ENCODE peak calls at places on chromosomes 16 and 17, in four cellular contexts. C is fibroblast of mammary gland, S is AG10803, H is B cell. T is an unnamed sample.

GRCh38 chr17:76139801-76140660 is 1.0 kb downstream of the FOXJ1 start:
- DNase-seq in C (peak), S (no peak), H (peak), T (no peak)

GRCh38 chr17:62206550-62206949 is 141.5 kb upstream of the MED13 start:
- DNase-seq in C (no peak), S (no peak), H (no peak), T (no peak)

GRCh38 chr17:81890447-81891302 is 711 bp downstream of the ALYREF start:
- DNase-seq in C (no peak), S (no peak), H (peak), T (no peak)

GRCh38 chr17:83154311-83155127 is 75.1 kb downstream of the METRNL start:
- DNase-seq in C (no peak), S (no peak), H (no peak), T (no peak)

GRCh38 chr16:3003582-3004270 is 9.0 kb upstream of the CLDN9 start:
- DNase-seq in C (peak), S (peak), H (peak), T (peak)

GRCh38 chr16:57422026-57422944 is 17.7 kb downstream of the CCL17 start:
- DNase-seq in C (peak), S (peak), H (no peak), T (peak)

GRCh38 chr17:50683434-50684287 is 24.1 kb downstream of the ANKRD40 start:
- DNase-seq in C (no peak), S (no peak), H (no peak), T (no peak)

GRCh38 chr17:4544656-4545216 is 10.4 kb downstream of the MYBBP1A start:
- DNase-seq in C (no peak), S (no peak), H (no peak), T (no peak)

GRCh38 chr16:87761020-87761506 is 4.7 kb downstream of the KLHDC4 start:
- DNase-seq in C (no peak), S (no peak), H (no peak), T (no peak)

GRCh38 chr17:57861737-57862409 is 12.0 kb upstream of the MRPS23 start:
- DNase-seq in C (peak), S (peak), H (peak), T (no peak)

GRCh38 chr16:20956319-20956718 is 55.7 kb downstream of the LYRM1 start:
- DNase-seq in C (peak), S (peak), H (no peak), T (no peak)

GRCh38 chr17:82892869-82893565 is 53.2 kb upstream of the ZNF750 start:
- DNase-seq in C (no peak), S (no peak), H (peak), T (no peak)

GRCh38 chr17:61410555-61411089 is 11.0 kb downstream of the TBX2 start:
- DNase-seq in C (peak), S (peak), H (peak), T (peak)

GRCh38 chr16:20348365-20349185 is 3.9 kb downstream of the UMOD start:
- DNase-seq in C (no peak), S (no peak), H (peak), T (no peak)

GRCh38 chr17:18235743-18236256 is 10.4 kb downstream of the LLGL1 start:
- DNase-seq in C (peak), S (peak), H (no peak), T (peak)

GRCh38 chr17:48954300-48954755 is 9.7 kb upstream of the SNF8 start:
- DNase-seq in C (peak), S (peak), H (no peak), T (peak)

GRCh38 chr16:77271532-77272426 is 72.6 kb downstream of the SYCE1L start:
- DNase-seq in C (no peak), S (no peak), H (no peak), T (no peak)

GRCh38 chr16:24609740-24610420 is 70.5 kb downstream of the RBBP6 start:
- DNase-seq in C (peak), S (peak), H (peak), T (peak)

GRCh38 chr17:31739300-31739699 is 119.7 kb downstream of the COPRS start:
- DNase-seq in C (peak), S (peak), H (no peak), T (no peak)

GRCh38 chr17:38701504-38702165 is 3.4 kb upstream of the MLLT6 start:
- DNase-seq in C (peak), S (peak), H (peak), T (peak)

GRCh38 chr17:35080536-35080935 is 17.0 kb upstream of the RFFL start:
- DNase-seq in C (no peak), S (no peak), H (no peak), T (no peak)

GRCh38 chr17:3802461-3803307 is 1.7 kb upstream of the ITGAE start:
- DNase-seq in C (peak), S (peak), H (no peak), T (peak)

GRCh38 chr17:31598921-31599571 is 207.6 kb downstream of the RAB11FIP4 start:
- DNase-seq in C (no peak), S (no peak), H (no peak), T (no peak)

GRCh38 chr16:58299757-58300349 is 5.0 kb upstream of the PRSS54 start:
- DNase-seq in C (peak), S (peak), H (no peak), T (no peak)

GRCh38 chr17:5821057-5821456 is 236.7 kb upstream of the NLRP1 start:
- DNase-seq in C (no peak), S (peak), H (no peak), T (peak)

GRCh38 chr16:28106467-28106866 is 43.0 kb upstream of the GSG1L start:
- DNase-seq in C (no peak), S (no peak), H (no peak), T (no peak)

GRCh38 chr17:56699186-56699895 is 105.8 kb downstream of the NOG start:
- DNase-seq in C (peak), S (peak), H (no peak), T (peak)

GRCh38 chr16:30887927-30888326 is 6.0 kb downstream of the BCL7C start:
- DNase-seq in C (no peak), S (no peak), H (no peak), T (no peak)

GRCh38 chr17:79664925-79665738 is 54.3 kb upstream of the RBFOX3 start:
- DNase-seq in C (peak), S (peak), H (no peak), T (no peak)

GRCh38 chr16:82629441-82630027 is 2.8 kb downstream of the CDH13 start:
- DNase-seq in C (peak), S (peak), H (no peak), T (peak)

GRCh38 chr17:41796066-41796895 is 9.8 kb upstream of the JUP start:
- DNase-seq in C (no peak), S (no peak), H (no peak), T (no peak)

GRCh38 chr17:41792835-41793748 is 6.6 kb upstream of the JUP start:
- DNase-seq in C (no peak), S (no peak), H (no peak), T (no peak)

GRCh38 chr17:41794603-41794975 is 8.1 kb upstream of the JUP start:
- DNase-seq in C (no peak), S (no peak), H (no peak), T (no peak)

GRCh38 chr17:41797377-41797776 is 10.9 kb upstream of the JUP start:
- DNase-seq in C (no peak), S (no peak), H (no peak), T (no peak)

GRCh38 chr17:41793749-41794602 is 7.5 kb upstream of the JUP start:
- DNase-seq in C (no peak), S (no peak), H (no peak), T (no peak)
- TF ChIP-seq CTCF in C (no peak), S (no peak), H (no peak), T (no peak)

GRCh38 chr17:7588553-7589203 is 1.2 kb downstream of the SOX15 start:
- DNase-seq in C (no peak), S (no peak), H (peak), T (no peak)

GRCh38 chr17:7589204-7589868 is 558 bp downstream of the SOX15 start:
- DNase-seq in C (peak), S (peak), H (peak), T (peak)

GRCh38 chr17:7587831-7588230 is 2.1 kb downstream of the SOX15 start:
- DNase-seq in C (no peak), S (peak), H (no peak), T (peak)

GRCh38 chr17:7587420-7587786 is 2.5 kb downstream of the SOX15 start:
- DNase-seq in C (peak), S (peak), H (no peak), T (peak)

GRCh38 chr17:7586673-7587419 is 3.0 kb downstream of the SOX15 start:
- DNase-seq in C (no peak), S (no peak), H (no peak), T (no peak)
- TF ChIP-seq CTCF in C (peak), S (peak), H (no peak), T (peak)

DNA sequence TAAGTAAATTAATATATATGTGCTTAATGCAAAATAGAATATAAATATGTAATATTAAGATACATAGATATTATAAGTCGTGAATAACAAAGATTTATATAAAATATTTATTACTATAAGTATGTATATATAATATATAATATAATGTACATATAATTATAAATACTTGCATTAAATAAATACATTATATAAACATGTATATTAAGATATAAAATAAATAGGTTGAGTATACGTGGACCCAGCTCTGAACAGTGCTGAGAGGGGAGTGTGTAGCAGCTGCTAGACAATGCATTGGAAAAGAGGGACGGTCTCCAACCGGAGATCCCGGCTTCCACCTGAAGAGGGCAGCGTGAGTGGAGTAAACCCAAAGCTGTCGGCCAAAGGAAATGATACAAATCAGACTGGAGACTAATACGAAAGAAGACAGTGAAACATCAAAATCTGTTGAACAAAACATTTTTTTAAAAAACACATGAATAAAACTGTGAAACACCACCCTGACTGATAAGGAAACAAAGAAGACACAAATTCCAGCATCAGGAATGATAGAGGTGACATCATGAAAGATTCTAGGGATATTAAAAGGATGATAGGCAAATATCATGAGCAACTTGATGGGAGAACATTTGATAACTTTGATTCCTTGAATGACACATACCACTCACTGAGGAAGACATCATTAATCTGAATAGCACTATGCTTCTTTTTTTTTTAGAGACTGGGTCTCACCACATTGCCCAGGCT is 125.4 kb upstream of the CHMP6 start:
- DNase-seq in C (peak), S (peak), H (peak), T (peak)
- TF ChIP-seq CTCF in C (peak), S (peak), H (peak), T (peak)

DNA sequence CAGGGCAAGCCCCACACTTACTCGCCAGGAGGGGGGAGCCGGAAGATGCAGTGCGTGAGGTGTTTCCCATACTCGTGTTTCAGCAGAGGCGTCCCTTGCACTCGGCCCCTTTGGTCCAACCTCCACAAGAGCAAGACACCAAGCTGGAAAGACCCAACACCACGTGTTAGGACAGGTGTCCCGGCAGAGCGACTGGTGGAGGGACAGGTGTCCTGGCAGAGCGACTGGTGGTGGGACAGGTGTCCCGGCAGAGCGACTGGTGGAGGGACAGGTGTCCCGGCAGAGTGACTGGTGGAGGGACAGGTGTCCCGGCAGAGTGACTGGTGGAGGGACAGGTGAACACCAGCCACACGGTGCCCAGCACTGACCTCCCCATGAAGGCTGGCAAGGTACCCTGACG is 19.4 kb downstream of the IFT140 start:
- DNase-seq in C (no peak), S (no peak), H (no peak), T (no peak)
- TF ChIP-seq CTCF in C (no peak), S (no peak), H (no peak), T (no peak)

GRCh38 chr16:69712914-69713581 is 13.3 kb downstream of the NQO1 start:
- DNase-seq in C (no peak), S (no peak), H (no peak), T (no peak)
- TF ChIP-seq CTCF in C (no peak), S (no peak), H (no peak), T (no peak)

GRCh38 chr17:28896884-28897768 is at the start of gene FLOT2:
- DNase-seq in C (peak), S (peak), H (peak), T (peak)
- TF ChIP-seq CTCF in C (peak), S (peak), H (peak), T (peak)

GRCh38 chr17:41338961-41339485 is 11.6 kb downstream of the KRT33A start:
- DNase-seq in C (no peak), S (peak), H (no peak), T (no peak)
- TF ChIP-seq CTCF in C (no peak), S (no peak), H (no peak), T (no peak)